ENCODE peak calls at places on chromosome 7, in nine cellular contexts. One of them, this sample, is unnamed.
A peak's percentile ranks its signal among the peaks of the same experiment; 100 is the strongest.

GRCh38 chr7:90403174-90404113 is at the start of gene CLDN12:
- DNase-seq in ELF-1: peak; percentile 91
- DNase-seq in Ammon's horn: peak; percentile 88
- DNase-seq in activated T-cell treated with anti-CD3 and anti-CD28 coated beads, Interleukin-2, amount 50 U/mL, for 72 hours: peak; percentile 85
- DNase-seq in H4: peak; percentile 99
- DNase-seq in hepatic stellate cell: peak; percentile 84
- DNase-seq in activated naive CD4-positive, alpha-beta T cell: peak; percentile 10
- DNase-seq in NCI-H2081: peak; percentile 93
- DNase-seq in retina: peak; percentile 90
- DNase-seq in this sample: peak; percentile 81

GRCh38 chr7:75756340-75757297 is 15.4 kb downstream of the CCL26 start:
- DNase-seq in activated naive CD4-positive, alpha-beta T cell: no peak
- DNase-seq in H4: no peak
- DNase-seq in ELF-1: no peak
- DNase-seq in hepatic stellate cell: peak; percentile 59
- DNase-seq in NCI-H2081: peak; percentile 29
- DNase-seq in retina: peak; percentile 74
- DNase-seq in activated T-cell treated with anti-CD3 and anti-CD28 coated beads, Interleukin-2, amount 50 U/mL, for 72 hours: no peak
- DNase-seq in Ammon's horn: peak; percentile 23
- DNase-seq in this sample: peak; percentile 48

GRCh38 chr7:156889089-156889488 is 3.9 kb downstream of the LMBR1 start:
- DNase-seq in NCI-H2081: no peak
- DNase-seq in activated T-cell treated with anti-CD3 and anti-CD28 coated beads, Interleukin-2, amount 50 U/mL, for 72 hours: no peak
- DNase-seq in activated naive CD4-positive, alpha-beta T cell: no peak
- DNase-seq in ELF-1: no peak
- DNase-seq in Ammon's horn: no peak
- DNase-seq in hepatic stellate cell: no peak
- DNase-seq in H4: no peak
- DNase-seq in retina: no peak
- DNase-seq in this sample: no peak

GRCh38 chr7:112157072-112157471 is 49.1 kb downstream of the DOCK4 start:
- DNase-seq in hepatic stellate cell: no peak
- DNase-seq in H4: peak; percentile 89
- DNase-seq in activated naive CD4-positive, alpha-beta T cell: no peak
- DNase-seq in retina: no peak
- DNase-seq in NCI-H2081: peak; percentile 43
- DNase-seq in ELF-1: no peak
- DNase-seq in Ammon's horn: no peak
- DNase-seq in activated T-cell treated with anti-CD3 and anti-CD28 coated beads, Interleukin-2, amount 50 U/mL, for 72 hours: no peak
- DNase-seq in this sample: no peak

GRCh38 chr7:51693258-51693657 is 376.6 kb upstream of the COBL start:
- DNase-seq in retina: no peak
- DNase-seq in activated naive CD4-positive, alpha-beta T cell: no peak
- DNase-seq in H4: no peak
- DNase-seq in ELF-1: no peak
- DNase-seq in activated T-cell treated with anti-CD3 and anti-CD28 coated beads, Interleukin-2, amount 50 U/mL, for 72 hours: no peak
- DNase-seq in Ammon's horn: no peak
- DNase-seq in hepatic stellate cell: no peak
- DNase-seq in NCI-H2081: no peak
- DNase-seq in this sample: no peak

GRCh38 chr7:155426543-155427410 is 31.2 kb upstream of the EN2 start:
- DNase-seq in Ammon's horn: no peak
- DNase-seq in activated naive CD4-positive, alpha-beta T cell: no peak
- DNase-seq in ELF-1: no peak
- DNase-seq in retina: peak; percentile 4
- DNase-seq in hepatic stellate cell: no peak
- DNase-seq in H4: peak; percentile 39
- DNase-seq in NCI-H2081: no peak
- DNase-seq in activated T-cell treated with anti-CD3 and anti-CD28 coated beads, Interleukin-2, amount 50 U/mL, for 72 hours: no peak
- DNase-seq in this sample: no peak

GRCh38 chr7:106312099-106312871 is 27.5 kb upstream of the NAMPT start:
- DNase-seq in retina: no peak
- DNase-seq in Ammon's horn: no peak
- DNase-seq in ELF-1: no peak
- DNase-seq in H4: no peak
- DNase-seq in NCI-H2081: no peak
- DNase-seq in activated T-cell treated with anti-CD3 and anti-CD28 coated beads, Interleukin-2, amount 50 U/mL, for 72 hours: no peak
- DNase-seq in hepatic stellate cell: no peak
- DNase-seq in activated naive CD4-positive, alpha-beta T cell: no peak
- DNase-seq in this sample: no peak

GRCh38 chr7:7596156-7596555 is 29.5 kb downstream of the MIOS start:
- DNase-seq in hepatic stellate cell: no peak
- DNase-seq in NCI-H2081: no peak
- DNase-seq in activated T-cell treated with anti-CD3 and anti-CD28 coated beads, Interleukin-2, amount 50 U/mL, for 72 hours: no peak
- DNase-seq in H4: no peak
- DNase-seq in activated naive CD4-positive, alpha-beta T cell: no peak
- DNase-seq in Ammon's horn: no peak
- DNase-seq in ELF-1: no peak
- DNase-seq in retina: no peak
- DNase-seq in this sample: no peak

GRCh38 chr7:81501220-81501619 is 268.6 kb downstream of the HGF start:
- DNase-seq in H4: peak; percentile 75
- DNase-seq in activated T-cell treated with anti-CD3 and anti-CD28 coated beads, Interleukin-2, amount 50 U/mL, for 72 hours: no peak
- DNase-seq in Ammon's horn: peak; percentile 15
- DNase-seq in NCI-H2081: no peak
- DNase-seq in activated naive CD4-positive, alpha-beta T cell: no peak
- DNase-seq in retina: no peak
- DNase-seq in hepatic stellate cell: peak; percentile 3
- DNase-seq in ELF-1: no peak
- DNase-seq in this sample: peak; percentile 33

GRCh38 chr7:146112755-146113154 is 3.8 kb upstream of the CNTNAP2 start:
- DNase-seq in H4: no peak
- DNase-seq in retina: no peak
- DNase-seq in activated naive CD4-positive, alpha-beta T cell: no peak
- DNase-seq in hepatic stellate cell: no peak
- DNase-seq in Ammon's horn: no peak
- DNase-seq in activated T-cell treated with anti-CD3 and anti-CD28 coated beads, Interleukin-2, amount 50 U/mL, for 72 hours: no peak
- DNase-seq in NCI-H2081: no peak
- DNase-seq in ELF-1: no peak
- DNase-seq in this sample: no peak

GRCh38 chr7:121373177-121373576 is 22.9 kb downstream of the FAM3C start:
- DNase-seq in hepatic stellate cell: no peak
- DNase-seq in NCI-H2081: no peak
- DNase-seq in retina: no peak
- DNase-seq in ELF-1: no peak
- DNase-seq in activated naive CD4-positive, alpha-beta T cell: no peak
- DNase-seq in H4: no peak
- DNase-seq in Ammon's horn: no peak
- DNase-seq in activated T-cell treated with anti-CD3 and anti-CD28 coated beads, Interleukin-2, amount 50 U/mL, for 72 hours: no peak
- DNase-seq in this sample: no peak

GRCh38 chr7:129889133-129889854 is 63.5 kb downstream of the UBE2H start:
- DNase-seq in H4: no peak
- DNase-seq in activated naive CD4-positive, alpha-beta T cell: no peak
- DNase-seq in hepatic stellate cell: no peak
- DNase-seq in NCI-H2081: no peak
- DNase-seq in retina: no peak
- DNase-seq in activated T-cell treated with anti-CD3 and anti-CD28 coated beads, Interleukin-2, amount 50 U/mL, for 72 hours: no peak
- DNase-seq in ELF-1: no peak
- DNase-seq in Ammon's horn: no peak
- DNase-seq in this sample: no peak

GRCh38 chr7:128777156-128778123 is 1.8 kb upstream of the OPN1SW start:
- DNase-seq in H4: no peak
- DNase-seq in NCI-H2081: no peak
- DNase-seq in Ammon's horn: no peak
- DNase-seq in hepatic stellate cell: no peak
- DNase-seq in activated T-cell treated with anti-CD3 and anti-CD28 coated beads, Interleukin-2, amount 50 U/mL, for 72 hours: no peak
- DNase-seq in retina: no peak
- DNase-seq in ELF-1: no peak
- DNase-seq in activated naive CD4-positive, alpha-beta T cell: no peak
- DNase-seq in this sample: no peak

GRCh38 chr7:155233703-155234492 is 63.8 kb upstream of the INSIG1 start:
- DNase-seq in H4: no peak
- DNase-seq in NCI-H2081: no peak
- DNase-seq in activated T-cell treated with anti-CD3 and anti-CD28 coated beads, Interleukin-2, amount 50 U/mL, for 72 hours: no peak
- DNase-seq in Ammon's horn: peak; percentile 56
- DNase-seq in hepatic stellate cell: no peak
- DNase-seq in ELF-1: no peak
- DNase-seq in retina: no peak
- DNase-seq in activated naive CD4-positive, alpha-beta T cell: no peak
- DNase-seq in this sample: peak; percentile 67

GRCh38 chr7:29607889-29608288 is 44.3 kb downstream of the PRR15 start:
- DNase-seq in Ammon's horn: no peak
- DNase-seq in NCI-H2081: no peak
- DNase-seq in activated naive CD4-positive, alpha-beta T cell: no peak
- DNase-seq in activated T-cell treated with anti-CD3 and anti-CD28 coated beads, Interleukin-2, amount 50 U/mL, for 72 hours: no peak
- DNase-seq in H4: peak; percentile 46
- DNase-seq in retina: no peak
- DNase-seq in ELF-1: peak; percentile 70
- DNase-seq in hepatic stellate cell: no peak
- DNase-seq in this sample: no peak

This sample was measured in SK-N-SH.